ENCODE peak calls at places on chromosomes 4 and X, in six cellular contexts. One of them, this sample, is unnamed.

GRCh38 chr4:126106658-126107057 is 791.9 kb downstream of the FAT4 start:
- DNase-seq in tibial artery: no peak
- DNase-seq in ovary: no peak
- DNase-seq in upper lobe of left lung: no peak
- DNase-seq in fibroblast of lung: no peak
- DNase-seq in HFF-Myc: no peak
- DNase-seq in this sample: no peak

GRCh38 chr4:87257523-87257922 is 37.1 kb upstream of the KLHL8 start:
- DNase-seq in tibial artery: no peak
- DNase-seq in fibroblast of lung: no peak
- DNase-seq in ovary: no peak
- DNase-seq in upper lobe of left lung: no peak
- DNase-seq in HFF-Myc: no peak
- DNase-seq in this sample: no peak

GRCh38 chr4:51931461-51931860 is 88.5 kb downstream of the DCUN1D4 start:
- DNase-seq in fibroblast of lung: peak
- DNase-seq in upper lobe of left lung: no peak
- DNase-seq in HFF-Myc: no peak
- DNase-seq in tibial artery: no peak
- DNase-seq in ovary: no peak
- DNase-seq in this sample: no peak

GRCh38 chr4:80202784-80203553 is 5.7 kb downstream of the PRDM8 start:
- DNase-seq in upper lobe of left lung: peak
- DNase-seq in HFF-Myc: no peak
- DNase-seq in ovary: peak
- DNase-seq in fibroblast of lung: peak
- DNase-seq in tibial artery: peak
- DNase-seq in this sample: no peak

GRCh38 chr4:169251291-169252235 is 19.2 kb downstream of the SH3RF1 start:
- DNase-seq in ovary: no peak
- DNase-seq in upper lobe of left lung: no peak
- DNase-seq in tibial artery: no peak
- DNase-seq in fibroblast of lung: peak
- DNase-seq in HFF-Myc: no peak
- DNase-seq in this sample: no peak

GRCh38 chr4:19807505-19807904 is 444.2 kb upstream of the SLIT2 start:
- DNase-seq in HFF-Myc: no peak
- DNase-seq in fibroblast of lung: peak
- DNase-seq in upper lobe of left lung: no peak
- DNase-seq in tibial artery: no peak
- DNase-seq in ovary: no peak
- DNase-seq in this sample: peak

GRCh38 chrX:41334866-41335589 is 1.1 kb downstream of the DDX3X start:
- DNase-seq in HFF-Myc: no peak
- DNase-seq in fibroblast of lung: peak
- DNase-seq in tibial artery: peak
- DNase-seq in ovary: peak
- DNase-seq in upper lobe of left lung: no peak
- DNase-seq in this sample: peak

GRCh38 chr4:105139646-105140045 is 7.0 kb upstream of the TET2 start:
- DNase-seq in upper lobe of left lung: no peak
- DNase-seq in HFF-Myc: no peak
- DNase-seq in fibroblast of lung: no peak
- DNase-seq in ovary: no peak
- DNase-seq in tibial artery: no peak
- DNase-seq in this sample: no peak

GRCh38 chrX:123993904-123994635 is 32.6 kb downstream of the STAG2 start:
- DNase-seq in fibroblast of lung: no peak
- DNase-seq in HFF-Myc: no peak
- DNase-seq in tibial artery: no peak
- DNase-seq in ovary: no peak
- DNase-seq in upper lobe of left lung: no peak
- DNase-seq in this sample: no peak

GRCh38 chr4:108094131-108094530 is 74.6 kb downstream of the LEF1 start:
- DNase-seq in ovary: no peak
- DNase-seq in HFF-Myc: no peak
- DNase-seq in upper lobe of left lung: no peak
- DNase-seq in tibial artery: no peak
- DNase-seq in fibroblast of lung: no peak
- DNase-seq in this sample: no peak

GRCh38 chr4:66034671-66035070 is 364.4 kb upstream of the EPHA5 start:
- DNase-seq in tibial artery: no peak
- DNase-seq in ovary: no peak
- DNase-seq in fibroblast of lung: no peak
- DNase-seq in upper lobe of left lung: no peak
- DNase-seq in HFF-Myc: no peak
- DNase-seq in this sample: no peak

GRCh38 chrX:51608071-51608470 is 10.6 kb downstream of the CENPVL3 start:
- DNase-seq in upper lobe of left lung: no peak
- DNase-seq in HFF-Myc: no peak
- DNase-seq in tibial artery: no peak
- DNase-seq in fibroblast of lung: peak
- DNase-seq in ovary: no peak
- DNase-seq in this sample: no peak

GRCh38 chrX:29662759-29663503 is 552.4 kb upstream of the MAGEB2 start:
- DNase-seq in ovary: no peak
- DNase-seq in fibroblast of lung: peak
- DNase-seq in upper lobe of left lung: no peak
- DNase-seq in HFF-Myc: peak
- DNase-seq in tibial artery: no peak
- DNase-seq in this sample: peak

GRCh38 chr4:105620640-105621323 is 68.4 kb downstream of the ARHGEF38 start:
- DNase-seq in fibroblast of lung: peak
- DNase-seq in upper lobe of left lung: no peak
- DNase-seq in HFF-Myc: no peak
- DNase-seq in ovary: no peak
- DNase-seq in tibial artery: no peak
- DNase-seq in this sample: peak

GRCh38 chr4:54173281-54173912 is 55.7 kb upstream of the PDGFRA start:
- DNase-seq in tibial artery: no peak
- DNase-seq in upper lobe of left lung: no peak
- DNase-seq in HFF-Myc: no peak
- DNase-seq in ovary: no peak
- DNase-seq in fibroblast of lung: no peak
- DNase-seq in this sample: peak

GRCh38 chr4:69822198-69822597 is 37.7 kb downstream of the SULT1E1 start:
- DNase-seq in fibroblast of lung: no peak
- DNase-seq in ovary: no peak
- DNase-seq in tibial artery: no peak
- DNase-seq in HFF-Myc: no peak
- DNase-seq in upper lobe of left lung: no peak
- DNase-seq in this sample: no peak

GRCh38 chr4:69818060-69818639 is 41.8 kb downstream of the SULT1E1 start:
- DNase-seq in HFF-Myc: no peak
- DNase-seq in upper lobe of left lung: no peak
- DNase-seq in tibial artery: no peak
- DNase-seq in ovary: no peak
- DNase-seq in fibroblast of lung: no peak
- DNase-seq in this sample: no peak

GRCh38 chr4:69828828-69829227 is 31.1 kb downstream of the SULT1E1 start:
- DNase-seq in HFF-Myc: no peak
- DNase-seq in fibroblast of lung: peak
- DNase-seq in upper lobe of left lung: no peak
- DNase-seq in ovary: no peak
- DNase-seq in tibial artery: no peak
- DNase-seq in this sample: no peak

GRCh38 chr4:69823048-69823447 is 36.9 kb downstream of the SULT1E1 start:
- DNase-seq in ovary: no peak
- DNase-seq in HFF-Myc: no peak
- DNase-seq in tibial artery: no peak
- DNase-seq in fibroblast of lung: no peak
- DNase-seq in upper lobe of left lung: no peak
- DNase-seq in this sample: no peak

GRCh38 chr4:69823481-69824186 is 36.3 kb downstream of the SULT1E1 start:
- DNase-seq in ovary: no peak
- DNase-seq in tibial artery: no peak
- DNase-seq in upper lobe of left lung: no peak
- DNase-seq in HFF-Myc: no peak
- DNase-seq in fibroblast of lung: no peak
- DNase-seq in this sample: no peak
- TF ChIP-seq CTCF in ovary: no peak
- TF ChIP-seq CTCF in tibial artery: peak
- TF ChIP-seq CTCF in upper lobe of left lung: peak
- TF ChIP-seq CTCF in HFF-Myc: peak
- TF ChIP-seq CTCF in fibroblast of lung: no peak
- TF ChIP-seq CTCF in this sample: no peak

DNA sequence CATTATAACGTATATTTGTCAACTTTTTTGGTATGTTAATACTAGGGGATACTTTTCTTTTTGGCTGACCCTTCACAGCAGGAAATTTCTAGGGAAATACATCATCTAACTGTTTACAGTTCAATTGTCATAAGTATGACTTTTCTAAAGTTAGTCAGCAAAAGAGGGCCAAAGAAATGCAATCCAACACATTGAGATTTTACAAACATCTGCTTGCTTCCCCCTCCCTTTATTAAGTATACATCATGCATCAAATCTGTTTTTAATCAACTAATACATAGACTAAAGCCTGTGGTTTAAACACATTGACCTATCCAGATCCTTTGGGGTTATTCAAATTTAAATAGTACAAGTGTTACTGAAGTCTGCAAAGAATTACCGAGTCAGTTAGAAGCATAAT is 93.9 kb downstream of the MID1 start:
- DNase-seq in tibial artery: no peak
- DNase-seq in HFF-Myc: no peak
- DNase-seq in fibroblast of lung: peak
- DNase-seq in ovary: no peak
- DNase-seq in upper lobe of left lung: no peak
- DNase-seq in this sample: no peak
- TF ChIP-seq CTCF in tibial artery: no peak
- TF ChIP-seq CTCF in HFF-Myc: no peak
- TF ChIP-seq CTCF in fibroblast of lung: no peak
- TF ChIP-seq CTCF in ovary: no peak
- TF ChIP-seq CTCF in upper lobe of left lung: no peak
- TF ChIP-seq CTCF in this sample: no peak

DNA sequence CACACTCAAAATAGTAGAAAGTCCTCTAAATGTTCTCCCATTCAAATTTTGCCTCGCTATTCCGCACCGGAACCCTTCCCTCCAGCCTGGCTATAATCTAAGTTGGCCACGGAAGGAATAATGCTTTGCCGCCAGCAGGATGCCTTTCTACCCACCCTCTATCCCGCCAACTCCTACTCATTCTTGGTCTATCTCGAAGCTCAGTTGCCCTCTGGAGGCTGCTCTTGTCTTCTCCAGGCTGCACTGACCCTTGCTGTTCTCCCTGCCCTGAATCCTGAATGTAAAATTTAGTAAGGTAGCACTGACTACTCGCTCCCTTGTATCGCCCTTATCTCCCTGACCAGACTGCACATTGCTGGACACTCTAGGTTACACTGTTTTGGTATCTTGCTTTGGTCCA is 212.4 kb downstream of the MGST2 start:
- DNase-seq in HFF-Myc: no peak
- DNase-seq in upper lobe of left lung: no peak
- DNase-seq in ovary: no peak
- DNase-seq in fibroblast of lung: no peak
- DNase-seq in tibial artery: no peak
- DNase-seq in this sample: no peak
- TF ChIP-seq CTCF in HFF-Myc: no peak
- TF ChIP-seq CTCF in upper lobe of left lung: no peak
- TF ChIP-seq CTCF in ovary: no peak
- TF ChIP-seq CTCF in fibroblast of lung: no peak
- TF ChIP-seq CTCF in tibial artery: no peak
- TF ChIP-seq CTCF in this sample: no peak

GRCh38 chr4:41216294-41217019 is 2.1 kb upstream of the APBB2 start:
- DNase-seq in tibial artery: peak
- DNase-seq in upper lobe of left lung: peak
- DNase-seq in fibroblast of lung: peak
- DNase-seq in HFF-Myc: peak
- DNase-seq in ovary: peak
- DNase-seq in this sample: peak
- TF ChIP-seq CTCF in tibial artery: peak
- TF ChIP-seq CTCF in upper lobe of left lung: no peak
- TF ChIP-seq CTCF in fibroblast of lung: no peak
- TF ChIP-seq CTCF in HFF-Myc: peak
- TF ChIP-seq CTCF in ovary: peak
- TF ChIP-seq CTCF in this sample: peak

GRCh38 chr4:172688536-172688935 is 480.1 kb upstream of the GALNT7 start:
- DNase-seq in tibial artery: no peak
- DNase-seq in HFF-Myc: no peak
- DNase-seq in ovary: no peak
- DNase-seq in fibroblast of lung: no peak
- DNase-seq in upper lobe of left lung: no peak
- DNase-seq in this sample: no peak
- TF ChIP-seq CTCF in tibial artery: no peak
- TF ChIP-seq CTCF in HFF-Myc: no peak
- TF ChIP-seq CTCF in ovary: no peak
- TF ChIP-seq CTCF in fibroblast of lung: no peak
- TF ChIP-seq CTCF in upper lobe of left lung: no peak
- TF ChIP-seq CTCF in this sample: no peak

GRCh38 chr4:68021185-68021584 is 57.9 kb upstream of the TMPRSS11A start:
- DNase-seq in upper lobe of left lung: no peak
- DNase-seq in tibial artery: no peak
- DNase-seq in ovary: no peak
- DNase-seq in fibroblast of lung: peak
- DNase-seq in HFF-Myc: no peak
- DNase-seq in this sample: peak
- TF ChIP-seq CTCF in upper lobe of left lung: no peak
- TF ChIP-seq CTCF in tibial artery: no peak
- TF ChIP-seq CTCF in ovary: no peak
- TF ChIP-seq CTCF in fibroblast of lung: no peak
- TF ChIP-seq CTCF in HFF-Myc: no peak
- TF ChIP-seq CTCF in this sample: no peak

GRCh38 chrX:150770623-150771022 is 77.4 kb downstream of the MTMR1 start:
- DNase-seq in upper lobe of left lung: no peak
- DNase-seq in HFF-Myc: no peak
- DNase-seq in tibial artery: no peak
- DNase-seq in fibroblast of lung: no peak
- DNase-seq in ovary: no peak
- DNase-seq in this sample: no peak

GRCh38 chrX:150773634-150774033 is 80.4 kb downstream of the MTMR1 start:
- DNase-seq in HFF-Myc: no peak
- DNase-seq in fibroblast of lung: no peak
- DNase-seq in tibial artery: no peak
- DNase-seq in ovary: no peak
- DNase-seq in upper lobe of left lung: no peak
- DNase-seq in this sample: no peak

GRCh38 chrX:150771116-150771515 is 77.9 kb downstream of the MTMR1 start:
- DNase-seq in fibroblast of lung: no peak
- DNase-seq in ovary: no peak
- DNase-seq in upper lobe of left lung: no peak
- DNase-seq in HFF-Myc: no peak
- DNase-seq in tibial artery: no peak
- DNase-seq in this sample: no peak

GRCh38 chrX:150773117-150773516 is 79.9 kb downstream of the MTMR1 start:
- DNase-seq in ovary: no peak
- DNase-seq in tibial artery: no peak
- DNase-seq in fibroblast of lung: no peak
- DNase-seq in upper lobe of left lung: no peak
- DNase-seq in HFF-Myc: no peak
- DNase-seq in this sample: no peak

GRCh38 chrX:150772150-150772970 is 79.2 kb downstream of the MTMR1 start:
- DNase-seq in upper lobe of left lung: peak
- DNase-seq in tibial artery: peak
- DNase-seq in HFF-Myc: peak
- DNase-seq in fibroblast of lung: peak
- DNase-seq in ovary: peak
- DNase-seq in this sample: peak
- TF ChIP-seq CTCF in upper lobe of left lung: peak
- TF ChIP-seq CTCF in tibial artery: peak
- TF ChIP-seq CTCF in HFF-Myc: peak
- TF ChIP-seq CTCF in fibroblast of lung: peak
- TF ChIP-seq CTCF in ovary: peak
- TF ChIP-seq CTCF in this sample: peak

GRCh38 chr4:57044996-57045395 is 65.2 kb downstream of the IGFBP7 start:
- DNase-seq in fibroblast of lung: peak
- DNase-seq in tibial artery: no peak
- DNase-seq in upper lobe of left lung: no peak
- DNase-seq in ovary: no peak
- DNase-seq in HFF-Myc: no peak
- DNase-seq in this sample: peak
- TF ChIP-seq CTCF in fibroblast of lung: no peak
- TF ChIP-seq CTCF in tibial artery: no peak
- TF ChIP-seq CTCF in upper lobe of left lung: no peak
- TF ChIP-seq CTCF in ovary: no peak
- TF ChIP-seq CTCF in HFF-Myc: no peak
- TF ChIP-seq CTCF in this sample: peak

This sample was measured in HFFc6.